ENCODE peak calls at places on chromosomes 13 and 19, in five cellular contexts. W, P, Q, S and I are unnamed samples.

GRCh38 chr19:4539697-4540581 is at the start of gene LRG1:
- DNase-seq in W (peak), P (peak), Q (peak), S (no peak), I (no peak)

GRCh38 chr19:17121736-17122293 is 46.2 kb downstream of the MYO9B start:
- DNase-seq in W (no peak), P (no peak), Q (no peak), S (no peak), I (no peak)

GRCh38 chr19:18046066-18046718 is 38.2 kb downstream of the ARRDC2 start:
- DNase-seq in W (no peak), P (no peak), Q (peak), S (no peak), I (no peak)

GRCh38 chr19:21851596-21852345 is 15.8 kb upstream of the ZNF43 start:
- DNase-seq in W (peak), P (no peak), Q (peak), S (peak), I (peak)

GRCh38 chr13:105773887-105774538 is 761.4 kb downstream of the EFNB2 start:
- DNase-seq in W (no peak), P (no peak), Q (peak), S (no peak), I (no peak)

GRCh38 chr19:6738726-6739389 is 622 bp upstream of the TRIP10 start:
- DNase-seq in W (no peak), P (no peak), Q (no peak), S (peak), I (peak)

GRCh38 chr13:42333613-42334328 is 61.8 kb downstream of the AKAP11 start:
- DNase-seq in W (no peak), P (no peak), Q (peak), S (peak), I (no peak)

GRCh38 chr13:114124921-114125320 is 7.5 kb downstream of the RASA3 start:
- DNase-seq in W (no peak), P (no peak), Q (no peak), S (no peak), I (no peak)

GRCh38 chr13:20588529-20589110 is 21.7 kb downstream of the IFT88 start:
- DNase-seq in W (no peak), P (no peak), Q (no peak), S (no peak), I (no peak)

GRCh38 chr13:73399347-73400216 is 340.8 kb downstream of the KLF5 start:
- DNase-seq in W (no peak), P (no peak), Q (peak), S (no peak), I (no peak)

DNA sequence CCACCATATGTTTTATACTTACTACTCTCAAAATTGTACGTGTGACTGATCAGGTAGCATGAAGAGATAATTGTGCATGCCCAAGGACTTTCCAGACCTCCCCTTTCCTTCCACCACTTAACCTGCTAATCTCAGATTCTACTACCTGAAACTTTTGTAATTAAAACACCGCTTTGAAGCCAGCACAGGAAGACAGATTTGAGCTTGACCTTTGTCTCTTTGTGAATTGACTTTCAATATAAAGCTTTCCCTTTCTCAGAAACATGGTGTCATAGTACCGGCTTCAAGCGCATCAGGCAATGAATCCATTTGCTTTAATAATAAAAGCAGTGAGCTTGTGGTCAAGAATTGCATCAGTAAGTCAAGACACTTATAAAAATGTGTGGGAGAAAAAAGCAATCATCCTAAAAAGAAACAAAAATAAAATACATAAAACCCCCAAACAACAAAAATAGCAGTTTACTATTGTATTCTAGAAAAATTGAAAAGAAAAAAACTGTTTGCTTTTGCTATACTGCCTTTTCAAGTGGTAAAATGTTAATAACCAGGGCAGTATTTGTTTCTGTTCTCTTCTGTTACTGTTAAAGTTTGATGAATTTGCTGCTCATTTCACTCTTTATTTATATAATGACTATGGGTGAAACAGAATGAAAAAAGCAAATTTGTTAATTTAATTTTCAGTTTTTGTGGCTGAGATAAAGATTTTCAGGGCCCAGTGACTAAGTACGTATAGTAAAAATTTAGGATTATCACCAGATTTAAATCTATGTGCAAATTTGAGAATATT is 2075.3 kb downstream of the PCDH9 start:
- DNase-seq in W (no peak), P (peak), Q (no peak), S (no peak), I (no peak)
- TF ChIP-seq USF2 in W (no peak), P (no peak), Q (no peak), S (no peak), I (no peak)

DNA sequence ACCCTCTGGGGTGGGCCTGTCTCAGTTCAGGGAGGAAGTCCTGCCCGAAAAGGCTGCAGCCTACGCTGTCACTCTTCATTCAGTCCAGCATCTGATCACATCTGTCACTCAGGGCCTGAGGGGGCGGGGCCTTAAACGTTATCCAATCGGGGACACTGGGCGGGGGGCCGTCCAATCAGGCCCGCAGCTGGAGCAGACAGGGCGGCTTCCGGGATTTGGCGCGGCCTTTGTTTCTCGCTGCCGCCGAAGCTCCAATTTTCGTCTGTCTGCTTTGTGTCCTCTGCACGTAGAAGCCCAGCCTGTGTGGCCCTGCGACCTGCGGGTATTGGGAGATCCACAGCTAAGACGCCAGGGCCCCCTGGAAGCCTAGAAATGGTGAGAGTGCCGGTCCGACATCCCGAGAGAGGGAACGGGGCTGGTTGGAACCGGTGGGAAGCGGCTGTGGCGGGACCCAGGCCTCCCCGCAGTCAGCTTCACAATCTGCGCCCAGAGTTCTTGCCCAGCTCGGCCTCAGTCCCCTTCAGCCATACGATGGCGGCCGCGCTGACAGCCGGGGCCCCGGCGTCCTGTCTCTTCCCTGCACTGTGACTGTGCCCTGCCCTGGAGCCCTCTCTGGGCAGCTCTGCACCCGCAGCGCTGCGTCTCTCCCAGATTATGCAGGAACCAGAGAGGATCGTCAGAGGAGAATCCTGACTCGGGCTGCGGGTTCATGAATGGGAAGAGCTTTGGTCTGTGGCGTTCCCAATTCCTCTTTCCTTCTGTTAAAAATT is at the start of gene ZNF730:
- DNase-seq in W (peak), P (peak), Q (no peak), S (peak), I (peak)
- TF ChIP-seq ATF2 in W (no peak), P (no peak), Q (no peak), S (no peak), I (no peak)

GRCh38 chr19:50330365-50331078 is 1.3 kb upstream of the KCNC3 start:
- DNase-seq in W (peak), P (no peak), Q (peak), S (peak), I (peak)
- TF ChIP-seq USF2 in W (no peak), P (no peak), Q (no peak), S (no peak), I (no peak)

GRCh38 chr19:13830761-13831481 is 35.7 kb downstream of the ZSWIM4 start:
- DNase-seq in W (no peak), P (no peak), Q (no peak), S (no peak), I (no peak)
- TF ChIP-seq ATF2 in W (no peak), P (no peak), Q (no peak), S (no peak), I (no peak)

GRCh38 chr19:30906871-30907270 is 442.4 kb downstream of the TSHZ3 start:
- DNase-seq in W (no peak), P (no peak), Q (no peak), S (no peak), I (no peak)
- TF ChIP-seq USF2 in W (no peak), P (no peak), Q (no peak), S (no peak), I (no peak)